ENCODE peak calls at places on chromosome 15, in four cellular contexts. T, Q, M and P are unnamed samples.

GRCh38 chr15:32918481-32919026 is 200.8 kb downstream of the GREM1 start:
- DNase-seq in T (no peak), Q (no peak), M (no peak), P (no peak)

GRCh38 chr15:68279779-68280745 is 2.5 kb downstream of the FEM1B start:
- DNase-seq in T (no peak), Q (no peak), M (no peak), P (no peak)

GRCh38 chr15:78004919-78005634 is 72.4 kb downstream of the TBC1D2B start:
- DNase-seq in T (peak), Q (peak), M (peak), P (peak)

GRCh38 chr15:70473623-70474366 is 289.6 kb downstream of the UACA start:
- DNase-seq in T (no peak), Q (no peak), M (no peak), P (no peak)

GRCh38 chr15:67013696-67014095 is 51.7 kb upstream of the SMAD3 start:
- DNase-seq in T (peak), Q (peak), M (no peak), P (no peak)

GRCh38 chr15:65026756-65027155 is 2.7 kb downstream of the MTFMT start:
- DNase-seq in T (no peak), Q (no peak), M (no peak), P (no peak)

GRCh38 chr15:75149911-75150709 is 51.6 kb upstream of the C15orf39 start:
- DNase-seq in T (no peak), Q (no peak), M (no peak), P (no peak)

GRCh38 chr15:26875476-26875850 is 8.6 kb downstream of the GABRA5 start:
- DNase-seq in T (no peak), Q (no peak), M (no peak), P (no peak)

GRCh38 chr15:99019558-99020540 is 12.3 kb upstream of the PGPEP1L start:
- DNase-seq in T (no peak), Q (no peak), M (no peak), P (no peak)

GRCh38 chr15:78390823-78391222 is 47.2 kb upstream of the IREB2 start:
- DNase-seq in T (no peak), Q (no peak), M (no peak), P (no peak)

GRCh38 chr15:69141286-69141701 is 19.1 kb upstream of the GLCE start:
- DNase-seq in T (no peak), Q (no peak), M (peak), P (no peak)

GRCh38 chr15:21261396-21261964 is 178.8 kb downstream of the POTEB3 start:
- DNase-seq in T (peak), Q (no peak), M (no peak), P (no peak)

GRCh38 chr15:59152694-59153450 is 47.9 kb downstream of the CCNB2 start:
- DNase-seq in T (no peak), Q (no peak), M (no peak), P (no peak)

GRCh38 chr15:84766461-84767005 is 18.1 kb downstream of the ZNF592 start:
- DNase-seq in T (no peak), Q (no peak), M (no peak), P (no peak)

GRCh38 chr15:56040081-56041035 is 46.9 kb upstream of the NEDD4 start:
- DNase-seq in T (peak), Q (peak), M (peak), P (peak)

GRCh38 chr15:77630956-77631789 is 1.5 kb downstream of the LINGO1 start:
- DNase-seq in T (no peak), Q (no peak), M (peak), P (no peak)

GRCh38 chr15:97995881-97996603 is 35.5 kb downstream of the ARRDC4 start:
- DNase-seq in T (no peak), Q (no peak), M (peak), P (no peak)

GRCh38 chr15:68584704-68585573 is 6.1 kb downstream of the CORO2B start:
- DNase-seq in T (no peak), Q (no peak), M (no peak), P (no peak)